ENCODE peak calls at places on chromosomes 3 and 15, in five cellular contexts. B is naive thymus-derived CD4-positive, alpha-beta T cell; V is cardiac muscle cell; G is foreskin fibroblast; K is HCT116. Z is an unnamed sample.

GRCh38 chr15:34336947-34337556 is 529 bp downstream of the SLC12A6 start:
- DNase-seq in V (no peak), G (no peak), K (no peak), B (no peak), Z (no peak)

GRCh38 chr15:39140060-39140604 is 440.7 kb upstream of the THBS1 start:
- DNase-seq in V (peak), B (no peak), K (no peak), G (peak), Z (no peak)

GRCh38 chr3:15288331-15288726 is 44.1 kb downstream of the SH3BP5 start:
- DNase-seq in V (no peak), B (no peak), G (no peak), K (no peak), Z (no peak)

GRCh38 chr15:81304226-81304625 is 19.7 kb downstream of the STARD5 start:
- DNase-seq in G (peak), K (no peak), B (no peak), V (no peak), Z (no peak)

GRCh38 chr3:82194870-82195269 is 433.4 kb upstream of the GBE1 start:
- DNase-seq in K (no peak), V (no peak), G (no peak), B (no peak), Z (no peak)

GRCh38 chr3:158711886-158712285 is 20.4 kb downstream of the RARRES1 start:
- DNase-seq in B (no peak), V (no peak), K (no peak), G (peak), Z (no peak)

GRCh38 chr3:48429416-48430358 is at the start of gene PLXNB1:
- DNase-seq in G (peak), V (peak), B (peak), K (no peak), Z (peak)

GRCh38 chr3:52210550-52211046 is 12.6 kb downstream of the ALAS1 start:
- DNase-seq in G (peak), K (no peak), B (no peak), V (no peak), Z (no peak)

GRCh38 chr3:109773006-109773405 is 435.7 kb upstream of the DPPA4 start:
- DNase-seq in V (no peak), K (no peak), B (no peak), G (no peak), Z (no peak)